ENCODE peak calls at places on chromosome 5, in six cellular contexts. Q is MM.1S, L is PC-3, W is OCI-LY7, J is H1, I is mammary epithelial cell. G is an unnamed sample.

GRCh38 chr5:137296213-137296702 is 202.9 kb downstream of the SPOCK1 start:
- DNase-seq in Q (no peak), L (peak; percentile 81), W (no peak), J (no peak), I (no peak), G (no peak)

GRCh38 chr5:35294976-35295375 is 64.7 kb upstream of the PRLR start:
- DNase-seq in Q (no peak), L (no peak), W (no peak), J (no peak), I (no peak), G (no peak)

GRCh38 chr5:114857951-114858401 is 311.7 kb downstream of the TRIM36 start:
- DNase-seq in Q (no peak), L (peak; percentile 2), W (no peak), J (no peak), I (no peak), G (no peak)

GRCh38 chr5:38404667-38405276 is 146.4 kb downstream of the EGFLAM start:
- DNase-seq in Q (no peak), L (peak; percentile 51), W (peak; percentile 2), J (no peak), I (peak; percentile 36), G (peak; percentile 36)

GRCh38 chr5:67957374-67957773 is 258.2 kb upstream of the PIK3R1 start:
- DNase-seq in Q (no peak), L (no peak), W (no peak), J (no peak), I (no peak), G (no peak)

GRCh38 chr5:10691826-10692785 is 68.9 kb downstream of the DAP start:
- DNase-seq in Q (no peak), L (peak; percentile 53), W (no peak), J (no peak), I (no peak), G (no peak)

GRCh38 chr5:39892708-39893107 is 467.9 kb upstream of the DAB2 start:
- DNase-seq in Q (peak; percentile 51), L (peak; percentile 60), W (no peak), J (no peak), I (peak; percentile 50), G (no peak)

GRCh38 chr5:61758711-61759110 is 426.7 kb downstream of the ZSWIM6 start:
- DNase-seq in Q (no peak), L (no peak), W (no peak), J (no peak), I (peak; percentile 12), G (no peak)

GRCh38 chr5:89230178-89230577 is 347.2 kb upstream of the MEF2C start:
- DNase-seq in Q (peak; percentile 11), L (no peak), W (no peak), J (no peak), I (no peak), G (no peak)

GRCh38 chr5:157492886-157493285 is 32.9 kb downstream of the NIPAL4 start:
- DNase-seq in Q (no peak), L (no peak), W (no peak), J (no peak), I (no peak), G (no peak)

GRCh38 chr5:176407456-176408244 is 8.7 kb downstream of the CLTB start:
- DNase-seq in Q (no peak), L (no peak), W (no peak), J (no peak), I (no peak), G (no peak)

GRCh38 chr5:26942481-26942880 is 95.9 kb downstream of the CDH9 start:
- DNase-seq in Q (no peak), L (peak; percentile 71), W (no peak), J (no peak), I (peak; percentile 61), G (no peak)

GRCh38 chr5:80745490-80745889 is 90.7 kb upstream of the DHFR start:
- DNase-seq in Q (no peak), L (peak; percentile 34), W (no peak), J (no peak), I (peak; percentile 73), G (no peak)

GRCh38 chr5:35745193-35745592 is 111.5 kb upstream of the IL7R start:
- DNase-seq in Q (no peak), L (no peak), W (no peak), J (no peak), I (no peak), G (no peak)

GRCh38 chr5:132485641-132486317 is 4.8 kb downstream of the IRF1 start:
- DNase-seq in Q (no peak), L (no peak), W (no peak), J (no peak), I (no peak), G (no peak)

GRCh38 chr5:32190094-32190493 is 16.0 kb upstream of the GOLPH3 start:
- DNase-seq in Q (no peak), L (no peak), W (no peak), J (no peak), I (no peak), G (peak; percentile 40)

GRCh38 chr5:71769265-71769664 is 50.2 kb downstream of the CARTPT start:
- DNase-seq in Q (no peak), L (no peak), W (no peak), J (no peak), I (no peak), G (no peak)

GRCh38 chr5:82396871-82397514 is 118.8 kb upstream of the RPS23 start:
- DNase-seq in Q (no peak), L (peak; percentile 92), W (no peak), J (no peak), I (peak; percentile 99), G (peak; percentile 88)

GRCh38 chr5:179162351-179163235 is 102.4 kb downstream of the ZNF354C start:
- DNase-seq in Q (no peak), L (no peak), W (no peak), J (no peak), I (no peak), G (no peak)

GRCh38 chr5:1501372-1502045 is 22.3 kb downstream of the LPCAT1 start:
- DNase-seq in Q (no peak), L (no peak), W (no peak), J (no peak), I (no peak), G (no peak)

GRCh38 chr5:1498623-1499416 is 24.9 kb downstream of the LPCAT1 start:
- DNase-seq in Q (peak; percentile 29), L (no peak), W (no peak), J (no peak), I (no peak), G (no peak)

GRCh38 chr5:1499851-1500250 is 23.9 kb downstream of the LPCAT1 start:
- DNase-seq in Q (no peak), L (no peak), W (no peak), J (no peak), I (no peak), G (no peak)

GRCh38 chr5:1502046-1502736 is 21.6 kb downstream of the LPCAT1 start:
- DNase-seq in Q (no peak), L (no peak), W (peak; percentile 26), J (no peak), I (no peak), G (no peak)

DNA sequence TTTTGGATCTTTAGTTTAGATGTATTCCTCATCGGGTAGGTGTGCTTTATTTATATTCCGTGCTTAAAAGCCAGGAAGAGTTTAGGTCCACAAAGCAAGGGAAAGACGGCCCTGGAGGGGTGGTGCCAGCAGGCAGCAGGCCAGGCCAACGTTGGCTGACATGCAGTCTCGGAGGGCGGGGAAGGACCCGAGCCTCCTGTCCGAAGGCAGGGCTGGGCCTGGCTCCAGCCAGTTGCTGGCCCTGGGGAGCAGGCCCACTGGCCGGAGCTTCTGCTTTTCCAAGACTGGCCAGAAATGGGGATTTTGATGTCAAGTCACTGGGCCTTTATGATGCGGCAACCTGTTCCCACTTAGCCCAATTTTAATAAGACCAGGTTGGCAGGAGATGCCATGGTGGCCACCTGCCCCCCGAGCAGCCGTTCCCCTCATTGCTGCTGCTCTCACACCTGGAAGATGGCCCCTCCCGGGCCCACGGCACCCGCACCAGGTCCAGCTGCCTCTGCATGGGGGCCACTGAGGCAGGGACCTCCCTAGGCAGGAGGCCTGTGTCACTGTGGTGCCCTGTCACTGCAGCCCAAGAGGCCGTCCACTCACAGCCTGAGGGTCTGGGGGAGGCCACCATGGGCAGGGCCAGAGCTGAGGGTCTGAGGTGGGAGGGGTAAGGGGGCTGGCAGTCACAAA is 23.2 kb downstream of the LPCAT1 start:
- DNase-seq in Q (no peak), L (no peak), W (no peak), J (no peak), I (no peak), G (no peak)
- H3K4me1 ChIP-seq in Q (peaks cover 72% of the 10 kb centered on the region), L (no peaks in the 10 kb centered on the region), W (peaks cover 55% of the 10 kb centered on the region), J (peaks cover 23% of the 10 kb centered on the region), I (no peaks in the 10 kb centered on the region), G (no peaks in the 10 kb centered on the region)

DNA sequence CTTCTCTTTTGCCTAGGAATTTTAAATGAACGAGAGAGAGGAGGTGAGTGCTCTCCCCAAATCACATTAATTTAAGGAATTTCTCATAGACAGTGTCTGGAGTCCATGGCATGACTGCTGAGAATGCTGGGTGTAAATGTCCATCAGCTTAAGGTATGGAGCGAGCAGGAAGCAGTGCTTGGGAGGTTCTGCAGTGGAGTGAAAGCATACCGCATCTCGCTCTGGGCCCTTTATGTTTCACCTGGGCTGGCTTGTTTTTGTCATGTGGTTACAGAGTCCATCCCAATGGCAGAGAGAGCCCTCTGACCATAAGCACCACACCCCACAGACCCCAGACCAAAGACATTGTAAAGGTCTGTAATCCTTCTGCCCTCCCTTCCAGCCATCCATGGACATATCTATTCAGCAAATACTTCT is 20.6 kb upstream of the TNFAIP8 start:
- DNase-seq in Q (peak; percentile 49), L (no peak), W (no peak), J (no peak), I (no peak), G (no peak)
- H3K79me2 ChIP-seq in Q (peaks cover 96% of the 10 kb centered on the region), L (no peaks in the 10 kb centered on the region), W (peaks cover 86% of the 10 kb centered on the region), J (no peaks in the 10 kb centered on the region), I (peaks cover 32% of the 10 kb centered on the region), G (peaks cover 11% of the 10 kb centered on the region)

GRCh38 chr5:54689411-54690251 is 172.1 kb downstream of the SNX18 start:
- DNase-seq in Q (no peak), L (no peak), W (no peak), J (no peak), I (no peak), G (no peak)
- H3K27ac ChIP-seq in Q (no peak overlapping the region), L (no peak overlapping the region), W (no peak overlapping the region), J (no peak overlapping the region), I (no peak overlapping the region), G (no peak overlapping the region)

DNA sequence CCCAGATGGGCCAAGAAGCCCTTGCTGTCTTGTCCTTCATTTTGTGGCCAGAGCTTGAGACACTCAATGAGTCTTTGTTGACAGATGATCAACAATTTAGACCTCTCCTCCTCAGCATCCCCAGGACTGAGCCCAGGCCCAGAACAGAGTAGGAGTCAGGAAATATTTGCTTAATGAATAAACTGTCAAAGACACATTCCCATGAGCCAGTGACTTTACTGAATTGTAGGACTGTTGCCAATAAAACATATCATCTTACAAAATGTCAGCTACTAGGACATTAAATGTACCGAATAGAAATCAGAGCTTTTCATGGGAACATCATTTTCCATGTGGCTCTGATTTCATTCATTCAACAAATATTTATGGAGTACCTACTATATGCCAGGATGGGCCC is 11.6 kb downstream of the VDAC1 start:
- DNase-seq in Q (no peak), L (peak; percentile 82), W (no peak), J (no peak), I (peak; percentile 42), G (no peak)
- H3K4me1 ChIP-seq in Q (peaks cover 4% of the 10 kb centered on the region), L (peaks cover 39% of the 10 kb centered on the region), W (peaks cover 52% of the 10 kb centered on the region), J (peaks cover 21% of the 10 kb centered on the region), I (peaks cover 17% of the 10 kb centered on the region), G (peaks cover 43% of the 10 kb centered on the region)

DNA sequence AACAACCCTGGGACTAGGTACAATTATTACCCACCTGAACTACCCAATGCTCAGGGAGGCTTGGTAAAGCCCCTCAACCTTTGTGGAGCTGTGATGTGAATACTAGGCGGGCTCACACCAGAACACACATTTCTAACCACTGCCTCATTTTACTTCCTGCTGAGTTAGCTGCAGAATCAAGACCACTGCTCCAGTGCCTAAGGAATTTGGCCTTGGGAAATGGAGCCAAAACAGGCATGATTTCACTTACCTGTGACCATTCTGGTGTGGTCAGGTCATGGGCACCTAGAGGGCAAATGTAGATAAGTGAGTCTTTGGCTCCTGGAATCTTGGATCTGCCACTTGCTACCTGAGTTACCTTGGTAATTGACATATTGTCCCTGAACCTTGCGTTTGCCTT is 5.2 kb downstream of the WWC1 start:
- DNase-seq in Q (no peak), L (no peak), W (no peak), J (no peak), I (no peak), G (no peak)
- H3K79me2 ChIP-seq in Q (peaks cover 83% of the 10 kb centered on the region), L (peaks cover 95% of the 10 kb centered on the region), W (no peaks in the 10 kb centered on the region), J (peaks cover 7% of the 10 kb centered on the region), I (peaks cover 86% of the 10 kb centered on the region), G (peaks cover 91% of the 10 kb centered on the region)

G was measured in hepatocyte.